ENCODE peak calls at places on chromosomes 16 and 17, in nine cellular contexts. One of them, this sample, is unnamed.

GRCh38 chr16:89198417-89199240 is 1.7 kb downstream of the SLC22A31 start:
- DNase-seq in cardiac fibroblast: no peak
- DNase-seq in HepG2: no peak
- DNase-seq in ovary: no peak
- DNase-seq in MCF 10A: no peak
- DNase-seq in endodermal cell: peak
- DNase-seq in NB4: no peak
- DNase-seq in foreskin keratinocyte: no peak
- DNase-seq in AG10803: no peak
- DNase-seq in this sample: no peak

GRCh38 chr16:9658157-9658556 is 524.1 kb downstream of the GRIN2A start:
- DNase-seq in cardiac fibroblast: no peak
- DNase-seq in HepG2: no peak
- DNase-seq in ovary: no peak
- DNase-seq in MCF 10A: no peak
- DNase-seq in endodermal cell: peak
- DNase-seq in NB4: no peak
- DNase-seq in foreskin keratinocyte: no peak
- DNase-seq in AG10803: no peak
- DNase-seq in this sample: no peak

GRCh38 chr16:83898463-83899271 is at the start of gene MLYCD:
- DNase-seq in cardiac fibroblast: peak
- DNase-seq in HepG2: peak
- DNase-seq in ovary: peak
- DNase-seq in MCF 10A: peak
- DNase-seq in endodermal cell: peak
- DNase-seq in NB4: peak
- DNase-seq in foreskin keratinocyte: peak
- DNase-seq in AG10803: peak
- DNase-seq in this sample: peak

GRCh38 chr16:63385714-63386113 is 1349.5 kb upstream of the CDH8 start:
- DNase-seq in cardiac fibroblast: no peak
- DNase-seq in HepG2: no peak
- DNase-seq in ovary: no peak
- DNase-seq in MCF 10A: no peak
- DNase-seq in endodermal cell: no peak
- DNase-seq in NB4: no peak
- DNase-seq in foreskin keratinocyte: peak
- DNase-seq in AG10803: no peak
- DNase-seq in this sample: no peak

GRCh38 chr16:10617662-10618420 is 37.4 kb upstream of the EMP2 start:
- DNase-seq in cardiac fibroblast: no peak
- DNase-seq in HepG2: no peak
- DNase-seq in ovary: no peak
- DNase-seq in MCF 10A: peak
- DNase-seq in endodermal cell: no peak
- DNase-seq in NB4: no peak
- DNase-seq in foreskin keratinocyte: peak
- DNase-seq in AG10803: no peak
- DNase-seq in this sample: no peak

GRCh38 chr17:29726721-29727252 is 104.1 kb upstream of the CORO6 start:
- DNase-seq in cardiac fibroblast: peak
- DNase-seq in HepG2: no peak
- DNase-seq in ovary: no peak
- DNase-seq in MCF 10A: no peak
- DNase-seq in endodermal cell: no peak
- DNase-seq in NB4: peak
- DNase-seq in foreskin keratinocyte: peak
- DNase-seq in AG10803: peak
- DNase-seq in this sample: no peak

GRCh38 chr16:67311607-67312449 is 14.7 kb downstream of the KCTD19 start:
- DNase-seq in cardiac fibroblast: peak
- DNase-seq in HepG2: peak
- DNase-seq in ovary: no peak
- DNase-seq in MCF 10A: peak
- DNase-seq in endodermal cell: no peak
- DNase-seq in NB4: no peak
- DNase-seq in foreskin keratinocyte: peak
- DNase-seq in AG10803: peak
- DNase-seq in this sample: peak

GRCh38 chr17:17853811-17854527 is 17.2 kb upstream of the SREBF1 start:
- DNase-seq in cardiac fibroblast: no peak
- DNase-seq in HepG2: no peak
- DNase-seq in ovary: no peak
- DNase-seq in MCF 10A: peak
- DNase-seq in endodermal cell: no peak
- DNase-seq in NB4: no peak
- DNase-seq in foreskin keratinocyte: peak
- DNase-seq in AG10803: no peak
- DNase-seq in this sample: no peak

GRCh38 chr16:85398688-85399582 is 214.2 kb upstream of the GSE1 start:
- DNase-seq in cardiac fibroblast: no peak
- DNase-seq in HepG2: no peak
- DNase-seq in ovary: no peak
- DNase-seq in MCF 10A: no peak
- DNase-seq in endodermal cell: no peak
- DNase-seq in NB4: no peak
- DNase-seq in foreskin keratinocyte: no peak
- DNase-seq in AG10803: no peak
- DNase-seq in this sample: no peak

GRCh38 chr16:85395207-85395912 is 217.8 kb upstream of the GSE1 start:
- DNase-seq in cardiac fibroblast: peak
- DNase-seq in HepG2: peak
- DNase-seq in ovary: peak
- DNase-seq in MCF 10A: peak
- DNase-seq in endodermal cell: no peak
- DNase-seq in NB4: peak
- DNase-seq in foreskin keratinocyte: peak
- DNase-seq in AG10803: peak
- DNase-seq in this sample: peak

GRCh38 chr16:85398050-85398451 is 215.1 kb upstream of the GSE1 start:
- DNase-seq in cardiac fibroblast: no peak
- DNase-seq in HepG2: no peak
- DNase-seq in ovary: no peak
- DNase-seq in MCF 10A: no peak
- DNase-seq in endodermal cell: no peak
- DNase-seq in NB4: no peak
- DNase-seq in foreskin keratinocyte: no peak
- DNase-seq in AG10803: no peak
- DNase-seq in this sample: no peak

GRCh38 chr16:85395913-85396878 is 216.9 kb upstream of the GSE1 start:
- DNase-seq in cardiac fibroblast: peak
- DNase-seq in HepG2: no peak
- DNase-seq in ovary: peak
- DNase-seq in MCF 10A: peak
- DNase-seq in endodermal cell: peak
- DNase-seq in NB4: peak
- DNase-seq in foreskin keratinocyte: peak
- DNase-seq in AG10803: peak
- DNase-seq in this sample: no peak

GRCh38 chr16:85396879-85397871 is 215.9 kb upstream of the GSE1 start:
- DNase-seq in cardiac fibroblast: no peak
- DNase-seq in HepG2: peak
- DNase-seq in ovary: peak
- DNase-seq in MCF 10A: peak
- DNase-seq in endodermal cell: peak
- DNase-seq in NB4: peak
- DNase-seq in foreskin keratinocyte: peak
- DNase-seq in AG10803: no peak
- DNase-seq in this sample: no peak
- TF ChIP-seq CTCF in cardiac fibroblast: no peak
- TF ChIP-seq CTCF in HepG2: peak
- TF ChIP-seq CTCF in ovary: no peak
- TF ChIP-seq CTCF in MCF 10A: peak
- TF ChIP-seq CTCF in endodermal cell: peak
- TF ChIP-seq CTCF in NB4: no peak
- TF ChIP-seq CTCF in foreskin keratinocyte: peak
- TF ChIP-seq CTCF in AG10803: no peak
- TF ChIP-seq CTCF in this sample: no peak

GRCh38 chr16:19116711-19117449 is 3.1 kb downstream of the ITPRIPL2 start:
- DNase-seq in cardiac fibroblast: peak
- DNase-seq in HepG2: no peak
- DNase-seq in ovary: no peak
- DNase-seq in MCF 10A: peak
- DNase-seq in endodermal cell: no peak
- DNase-seq in NB4: peak
- DNase-seq in foreskin keratinocyte: peak
- DNase-seq in AG10803: peak
- DNase-seq in this sample: no peak

GRCh38 chr16:19115148-19116021 is 1.6 kb downstream of the ITPRIPL2 start:
- DNase-seq in cardiac fibroblast: peak
- DNase-seq in HepG2: no peak
- DNase-seq in ovary: peak
- DNase-seq in MCF 10A: no peak
- DNase-seq in endodermal cell: no peak
- DNase-seq in NB4: no peak
- DNase-seq in foreskin keratinocyte: no peak
- DNase-seq in AG10803: no peak
- DNase-seq in this sample: no peak

GRCh38 chr16:19114359-19115147 is 789 bp downstream of the ITPRIPL2 start:
- DNase-seq in cardiac fibroblast: peak
- DNase-seq in HepG2: no peak
- DNase-seq in ovary: peak
- DNase-seq in MCF 10A: peak
- DNase-seq in endodermal cell: peak
- DNase-seq in NB4: no peak
- DNase-seq in foreskin keratinocyte: peak
- DNase-seq in AG10803: peak
- DNase-seq in this sample: peak

GRCh38 chr16:19110537-19111391 is 3.0 kb upstream of the ITPRIPL2 start:
- DNase-seq in cardiac fibroblast: no peak
- DNase-seq in HepG2: peak
- DNase-seq in ovary: no peak
- DNase-seq in MCF 10A: no peak
- DNase-seq in endodermal cell: no peak
- DNase-seq in NB4: no peak
- DNase-seq in foreskin keratinocyte: no peak
- DNase-seq in AG10803: no peak
- DNase-seq in this sample: no peak

DNA sequence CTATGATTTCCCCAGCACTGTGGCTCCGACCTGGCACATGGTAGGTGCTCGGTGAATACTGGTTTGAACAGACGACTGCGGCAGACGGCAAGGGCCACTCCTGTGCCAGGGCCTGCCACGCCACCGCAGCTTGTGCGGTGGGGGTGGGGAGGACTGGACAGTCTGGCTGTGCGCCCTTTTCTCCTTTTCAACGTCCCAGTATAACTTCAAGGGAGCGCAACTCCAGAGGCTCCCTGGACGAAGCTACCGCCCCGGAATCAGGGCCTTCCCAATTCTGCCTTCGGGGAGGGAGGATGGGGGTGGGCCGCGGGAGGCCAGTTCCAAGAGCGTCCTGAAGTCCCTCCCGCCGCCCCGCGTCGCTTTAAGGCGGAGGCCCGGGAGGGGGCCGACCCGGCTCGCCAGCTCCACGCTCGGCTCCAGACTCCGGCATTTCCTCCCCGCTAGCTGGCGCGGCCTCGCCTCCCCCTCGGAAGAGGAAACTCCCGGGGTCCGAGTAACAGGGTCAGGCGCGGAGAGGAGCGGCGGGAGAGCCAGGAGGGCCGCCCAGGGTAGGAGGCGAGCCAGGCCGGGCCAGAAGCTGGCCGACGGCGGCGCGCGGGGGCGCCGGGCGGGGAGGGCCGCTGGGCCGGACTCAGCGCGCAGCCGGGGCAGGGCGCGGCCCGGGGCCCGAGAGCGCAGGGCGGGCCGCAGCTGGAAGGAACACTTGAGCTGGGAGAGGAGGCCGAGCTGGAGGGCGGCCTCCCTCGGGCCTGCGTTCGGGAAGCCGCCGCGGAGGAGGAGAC is at the start of gene ITPRIPL2:
- DNase-seq in cardiac fibroblast: peak
- DNase-seq in HepG2: peak
- DNase-seq in ovary: peak
- DNase-seq in MCF 10A: peak
- DNase-seq in endodermal cell: peak
- DNase-seq in NB4: peak
- DNase-seq in foreskin keratinocyte: peak
- DNase-seq in AG10803: peak
- DNase-seq in this sample: peak
- TF ChIP-seq CTCF in cardiac fibroblast: no peak
- TF ChIP-seq CTCF in HepG2: no peak
- TF ChIP-seq CTCF in ovary: no peak
- TF ChIP-seq CTCF in MCF 10A: no peak
- TF ChIP-seq CTCF in endodermal cell: no peak
- TF ChIP-seq CTCF in NB4: no peak
- TF ChIP-seq CTCF in foreskin keratinocyte: no peak
- TF ChIP-seq CTCF in AG10803: no peak
- TF ChIP-seq CTCF in this sample: no peak

DNA sequence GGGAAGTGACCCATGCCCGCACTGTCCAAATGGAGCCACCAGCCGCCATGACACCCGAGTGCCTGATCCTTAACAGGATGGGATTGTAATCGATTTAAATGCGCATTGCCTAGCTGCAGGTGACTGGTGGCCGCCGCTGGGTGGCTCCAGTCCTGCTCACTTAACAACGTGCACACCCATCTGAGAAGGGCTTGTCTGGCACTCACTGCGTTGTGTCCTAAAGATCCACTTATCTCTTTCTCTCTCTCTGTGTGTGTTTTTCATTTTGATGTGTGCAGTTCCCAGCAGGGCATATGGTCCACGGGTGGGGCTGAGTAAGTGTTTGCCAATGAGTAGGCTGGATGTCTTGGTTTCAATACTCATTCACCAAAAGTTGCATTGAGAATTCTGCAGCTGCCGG is 80.6 kb downstream of the IRF8 start:
- DNase-seq in cardiac fibroblast: no peak
- DNase-seq in HepG2: no peak
- DNase-seq in ovary: no peak
- DNase-seq in MCF 10A: no peak
- DNase-seq in endodermal cell: no peak
- DNase-seq in NB4: no peak
- DNase-seq in foreskin keratinocyte: no peak
- DNase-seq in AG10803: no peak
- DNase-seq in this sample: no peak
- TF ChIP-seq CTCF in cardiac fibroblast: no peak
- TF ChIP-seq CTCF in HepG2: no peak
- TF ChIP-seq CTCF in ovary: no peak
- TF ChIP-seq CTCF in MCF 10A: no peak
- TF ChIP-seq CTCF in endodermal cell: peak
- TF ChIP-seq CTCF in NB4: no peak
- TF ChIP-seq CTCF in foreskin keratinocyte: no peak
- TF ChIP-seq CTCF in AG10803: no peak
- TF ChIP-seq CTCF in this sample: no peak

GRCh38 chr17:19361326-19361725 is 1.2 kb downstream of the B9D1 start:
- DNase-seq in cardiac fibroblast: no peak
- DNase-seq in HepG2: no peak
- DNase-seq in ovary: no peak
- DNase-seq in MCF 10A: no peak
- DNase-seq in endodermal cell: peak
- DNase-seq in NB4: no peak
- DNase-seq in foreskin keratinocyte: no peak
- DNase-seq in AG10803: no peak
- DNase-seq in this sample: no peak

GRCh38 chr17:19363460-19364035 is 1.0 kb upstream of the B9D1 start:
- DNase-seq in cardiac fibroblast: no peak
- DNase-seq in HepG2: no peak
- DNase-seq in ovary: no peak
- DNase-seq in MCF 10A: no peak
- DNase-seq in endodermal cell: peak
- DNase-seq in NB4: no peak
- DNase-seq in foreskin keratinocyte: no peak
- DNase-seq in AG10803: no peak
- DNase-seq in this sample: no peak

GRCh38 chr17:19362293-19363113 is at the start of gene B9D1:
- DNase-seq in cardiac fibroblast: peak
- DNase-seq in HepG2: peak
- DNase-seq in ovary: peak
- DNase-seq in MCF 10A: peak
- DNase-seq in endodermal cell: peak
- DNase-seq in NB4: peak
- DNase-seq in foreskin keratinocyte: peak
- DNase-seq in AG10803: peak
- DNase-seq in this sample: peak

GRCh38 chr17:19361975-19362292 is 589 bp downstream of the B9D1 start:
- DNase-seq in cardiac fibroblast: no peak
- DNase-seq in HepG2: no peak
- DNase-seq in ovary: no peak
- DNase-seq in MCF 10A: no peak
- DNase-seq in endodermal cell: no peak
- DNase-seq in NB4: no peak
- DNase-seq in foreskin keratinocyte: no peak
- DNase-seq in AG10803: no peak
- DNase-seq in this sample: no peak

GRCh38 chr17:19363114-19363438 is 553 bp upstream of the B9D1 start:
- DNase-seq in cardiac fibroblast: no peak
- DNase-seq in HepG2: no peak
- DNase-seq in ovary: no peak
- DNase-seq in MCF 10A: no peak
- DNase-seq in endodermal cell: no peak
- DNase-seq in NB4: no peak
- DNase-seq in foreskin keratinocyte: no peak
- DNase-seq in AG10803: no peak
- DNase-seq in this sample: no peak
- TF ChIP-seq CTCF in cardiac fibroblast: no peak
- TF ChIP-seq CTCF in HepG2: no peak
- TF ChIP-seq CTCF in ovary: no peak
- TF ChIP-seq CTCF in MCF 10A: no peak
- TF ChIP-seq CTCF in endodermal cell: no peak
- TF ChIP-seq CTCF in NB4: no peak
- TF ChIP-seq CTCF in foreskin keratinocyte: no peak
- TF ChIP-seq CTCF in AG10803: no peak
- TF ChIP-seq CTCF in this sample: no peak